ENCODE peak calls at places on chromosomes 11 and 22, in six cellular contexts. N is mammary epithelial cell, C is NCI-H748 treated with DMSO at 0.1 percent for 48 hours, B is psoas muscle, E is caudate nucleus, I is lower leg skin. M is an unnamed sample.

GRCh38 chr11:96015911-96016565 is 92.1 kb upstream of the MTMR2 start:
- DNase-seq in N (no peak), C (no peak), B (no peak), E (no peak), I (no peak), M (no peak)

GRCh38 chr11:27563201-27563600 is 56.6 kb upstream of the LIN7C start:
- DNase-seq in N (no peak), C (no peak), B (no peak), E (no peak), I (no peak), M (no peak)

GRCh38 chr11:82906236-82906635 is 4.7 kb downstream of the DDIAS start:
- DNase-seq in N (peak; percentile 6), C (peak; percentile 31), B (no peak), E (no peak), I (no peak), M (no peak)

GRCh38 chr22:37485714-37486223 is 415 bp downstream of the MFNG start:
- DNase-seq in N (no peak), C (no peak), B (no peak), E (no peak), I (no peak), M (no peak)

GRCh38 chr22:47034076-47034808 is 271.8 kb downstream of the TBC1D22A start:
- DNase-seq in N (no peak), C (no peak), B (no peak), E (no peak), I (no peak), M (no peak)

GRCh38 chr11:61049854-61050253 is 52.4 kb upstream of the CD5 start:
- DNase-seq in N (no peak), C (no peak), B (no peak), E (no peak), I (no peak), M (no peak)

GRCh38 chr22:43090130-43090789 is 1.1 kb upstream of the TTLL1 start:
- DNase-seq in N (peak; percentile 89), C (peak; percentile 40), B (peak; percentile 43), E (peak; percentile 27), I (peak; percentile 69), M (peak; percentile 57)

GRCh38 chr11:104041792-104042191 is 5.4 kb downstream of the DDI1 start:
- DNase-seq in N (no peak), C (no peak), B (no peak), E (no peak), I (no peak), M (no peak)

GRCh38 chr11:47626234-47626633 is 16.1 kb downstream of the MTCH2 start:
- DNase-seq in N (no peak), C (no peak), B (no peak), E (no peak), I (no peak), M (no peak)

GRCh38 chr11:2531277-2531986 is 86.6 kb downstream of the KCNQ1 start:
- DNase-seq in N (peak; percentile 12), C (peak; percentile 3), B (peak; percentile 76), E (peak; percentile 56), I (peak; percentile 49), M (peak; percentile 75)

GRCh38 chr11:35618497-35619029 is 303 bp downstream of the FJX1 start:
- DNase-seq in N (peak; percentile 61), C (no peak), B (no peak), E (no peak), I (no peak), M (no peak)

GRCh38 chr11:18005376-18006129 is 7.3 kb downstream of the SERGEF start:
- DNase-seq in N (no peak), C (no peak), B (no peak), E (no peak), I (no peak), M (no peak)

GRCh38 chr22:47209547-47210023 is 447.1 kb downstream of the TBC1D22A start:
- DNase-seq in N (no peak), C (no peak), B (no peak), E (no peak), I (peak; percentile 9), M (no peak)

GRCh38 chr11:75583710-75584658 is 21.9 kb downstream of the SERPINH1 start:
- DNase-seq in N (no peak), C (peak; percentile 20), B (peak; percentile 75), E (peak; percentile 65), I (peak; percentile 29), M (peak; percentile 81)

GRCh38 chr11:128550967-128551522 is 36.3 kb downstream of the ETS1 start:
- DNase-seq in N (no peak), C (no peak), B (no peak), E (no peak), I (no peak), M (no peak)

GRCh38 chr11:80281194-80281593 is 840.4 kb upstream of the TENM4 start:
- DNase-seq in N (no peak), C (no peak), B (no peak), E (no peak), I (no peak), M (no peak)

GRCh38 chr11:65355013-65355775 is 643 bp downstream of the TIGD3 start:
- DNase-seq in N (no peak), C (peak; percentile 55), B (no peak), E (no peak), I (no peak), M (no peak)

GRCh38 chr11:47991266-47991830 is 11.0 kb downstream of the PTPRJ start:
- DNase-seq in N (peak; percentile 67), C (no peak), B (peak; percentile 28), E (no peak), I (no peak), M (no peak)